ENCODE peak calls at places on chromosomes 3 and 15, in five cellular contexts. One of them, this sample, is unnamed.

GRCh38 chr3:127390365-127391025 is 102.6 kb upstream of the PRR20G start:
- DNase-seq in adrenal gland: no peak
- DNase-seq in fibroblast of pulmonary artery: no peak
- DNase-seq in cardiac muscle cell: no peak
- DNase-seq in retinal pigment epithelial cell: no peak
- DNase-seq in this sample: no peak

GRCh38 chr3:59775106-59775505 is 725.3 kb upstream of the CFAP20DC start:
- DNase-seq in adrenal gland: no peak
- DNase-seq in fibroblast of pulmonary artery: no peak
- DNase-seq in retinal pigment epithelial cell: peak
- DNase-seq in cardiac muscle cell: no peak
- DNase-seq in this sample: no peak

GRCh38 chr3:72960812-72961518 is 35.6 kb upstream of the PPP4R2 start:
- DNase-seq in retinal pigment epithelial cell: peak
- DNase-seq in cardiac muscle cell: peak
- DNase-seq in fibroblast of pulmonary artery: peak
- DNase-seq in adrenal gland: peak
- DNase-seq in this sample: peak

GRCh38 chr15:71400347-71400746 is 285.1 kb downstream of the THSD4 start:
- DNase-seq in adrenal gland: no peak
- DNase-seq in cardiac muscle cell: no peak
- DNase-seq in retinal pigment epithelial cell: no peak
- DNase-seq in fibroblast of pulmonary artery: no peak
- DNase-seq in this sample: no peak

GRCh38 chr3:88480822-88481221 is 331.1 kb downstream of the C3orf38 start:
- DNase-seq in retinal pigment epithelial cell: peak
- DNase-seq in cardiac muscle cell: peak
- DNase-seq in adrenal gland: no peak
- DNase-seq in fibroblast of pulmonary artery: peak
- DNase-seq in this sample: no peak

GRCh38 chr3:50474717-50475116 is 28.7 kb downstream of the CACNA2D2 start:
- DNase-seq in fibroblast of pulmonary artery: peak
- DNase-seq in adrenal gland: no peak
- DNase-seq in retinal pigment epithelial cell: no peak
- DNase-seq in cardiac muscle cell: peak
- DNase-seq in this sample: peak

GRCh38 chr3:36864180-36865053 is 80.4 kb downstream of the TRANK1 start:
- DNase-seq in retinal pigment epithelial cell: no peak
- DNase-seq in fibroblast of pulmonary artery: no peak
- DNase-seq in adrenal gland: no peak
- DNase-seq in cardiac muscle cell: no peak
- DNase-seq in this sample: no peak

GRCh38 chr3:113629941-113630340 is 66.5 kb downstream of the USF3 start:
- DNase-seq in adrenal gland: no peak
- DNase-seq in retinal pigment epithelial cell: no peak
- DNase-seq in fibroblast of pulmonary artery: no peak
- DNase-seq in cardiac muscle cell: no peak
- DNase-seq in this sample: no peak

GRCh38 chr3:163071684-163072083 is 1575.1 kb downstream of the OTOL1 start:
- DNase-seq in fibroblast of pulmonary artery: peak
- DNase-seq in cardiac muscle cell: no peak
- DNase-seq in adrenal gland: no peak
- DNase-seq in retinal pigment epithelial cell: peak
- DNase-seq in this sample: peak

GRCh38 chr3:183554377-183554776 is 1.1 kb downstream of the KLHL6 start:
- DNase-seq in cardiac muscle cell: no peak
- DNase-seq in retinal pigment epithelial cell: no peak
- DNase-seq in adrenal gland: no peak
- DNase-seq in fibroblast of pulmonary artery: no peak
- DNase-seq in this sample: no peak

GRCh38 chr15:62483817-62484216 is 318.7 kb upstream of the C2CD4B start:
- DNase-seq in adrenal gland: no peak
- DNase-seq in retinal pigment epithelial cell: no peak
- DNase-seq in fibroblast of pulmonary artery: no peak
- DNase-seq in cardiac muscle cell: peak
- DNase-seq in this sample: no peak

GRCh38 chr15:82917252-82917651 is 35.3 kb downstream of the HOMER2 start:
- DNase-seq in fibroblast of pulmonary artery: no peak
- DNase-seq in cardiac muscle cell: no peak
- DNase-seq in retinal pigment epithelial cell: no peak
- DNase-seq in adrenal gland: no peak
- DNase-seq in this sample: no peak

GRCh38 chr15:75684648-75685047 is 28.0 kb downstream of the CSPG4 start:
- DNase-seq in cardiac muscle cell: no peak
- DNase-seq in adrenal gland: no peak
- DNase-seq in retinal pigment epithelial cell: no peak
- DNase-seq in fibroblast of pulmonary artery: no peak
- DNase-seq in this sample: no peak

GRCh38 chr15:91985297-91985696 is 131.8 kb downstream of the SLCO3A1 start:
- DNase-seq in adrenal gland: no peak
- DNase-seq in cardiac muscle cell: no peak
- DNase-seq in retinal pigment epithelial cell: no peak
- DNase-seq in fibroblast of pulmonary artery: no peak
- DNase-seq in this sample: no peak

GRCh38 chr3:20340324-20340928 is 154.4 kb upstream of the SGO1 start:
- DNase-seq in retinal pigment epithelial cell: no peak
- DNase-seq in adrenal gland: peak
- DNase-seq in fibroblast of pulmonary artery: peak
- DNase-seq in cardiac muscle cell: peak
- DNase-seq in this sample: peak

GRCh38 chr3:8970971-8971589 is 7.8 kb upstream of the RAD18 start:
- DNase-seq in retinal pigment epithelial cell: no peak
- DNase-seq in cardiac muscle cell: peak
- DNase-seq in fibroblast of pulmonary artery: peak
- DNase-seq in adrenal gland: peak
- DNase-seq in this sample: peak

GRCh38 chr15:57697588-57697987 is 8.9 kb upstream of the POLR2M start:
- DNase-seq in retinal pigment epithelial cell: no peak
- DNase-seq in adrenal gland: no peak
- DNase-seq in cardiac muscle cell: peak
- DNase-seq in fibroblast of pulmonary artery: peak
- DNase-seq in this sample: peak

GRCh38 chr15:81182746-81183402 is 13.8 kb upstream of the IL16 start:
- DNase-seq in fibroblast of pulmonary artery: no peak
- DNase-seq in adrenal gland: peak
- DNase-seq in retinal pigment epithelial cell: no peak
- DNase-seq in cardiac muscle cell: no peak
- DNase-seq in this sample: peak

GRCh38 chr3:51963951-51964451 is 3.3 kb downstream of the PCBP4 start:
- DNase-seq in cardiac muscle cell: no peak
- DNase-seq in fibroblast of pulmonary artery: no peak
- DNase-seq in retinal pigment epithelial cell: no peak
- DNase-seq in adrenal gland: no peak
- DNase-seq in this sample: no peak

GRCh38 chr15:64623347-64624024 is 151.9 kb downstream of the RBPMS2 start:
- DNase-seq in retinal pigment epithelial cell: no peak
- DNase-seq in fibroblast of pulmonary artery: no peak
- DNase-seq in cardiac muscle cell: no peak
- DNase-seq in adrenal gland: no peak
- DNase-seq in this sample: no peak

GRCh38 chr3:176971613-176972174 is 225.6 kb downstream of the TBL1XR1 start:
- DNase-seq in cardiac muscle cell: no peak
- DNase-seq in retinal pigment epithelial cell: no peak
- DNase-seq in fibroblast of pulmonary artery: no peak
- DNase-seq in adrenal gland: no peak
- DNase-seq in this sample: peak

GRCh38 chr15:77753238-77753873 is 120.6 kb upstream of the LINGO1 start:
- DNase-seq in adrenal gland: no peak
- DNase-seq in cardiac muscle cell: peak
- DNase-seq in retinal pigment epithelial cell: no peak
- DNase-seq in fibroblast of pulmonary artery: peak
- DNase-seq in this sample: peak

GRCh38 chr15:77650285-77650684 is 17.6 kb upstream of the LINGO1 start:
- DNase-seq in cardiac muscle cell: peak
- DNase-seq in fibroblast of pulmonary artery: peak
- DNase-seq in adrenal gland: no peak
- DNase-seq in retinal pigment epithelial cell: no peak
- DNase-seq in this sample: peak

GRCh38 chr15:98120561-98120960 is 160.1 kb downstream of the ARRDC4 start:
- DNase-seq in retinal pigment epithelial cell: no peak
- DNase-seq in adrenal gland: no peak
- DNase-seq in fibroblast of pulmonary artery: no peak
- DNase-seq in cardiac muscle cell: no peak
- DNase-seq in this sample: no peak

GRCh38 chr3:31166249-31166885 is 271.9 kb upstream of the GADL1 start:
- DNase-seq in fibroblast of pulmonary artery: peak
- DNase-seq in adrenal gland: peak
- DNase-seq in retinal pigment epithelial cell: no peak
- DNase-seq in cardiac muscle cell: peak
- DNase-seq in this sample: peak

GRCh38 chr3:73433681-73434080 is 191.1 kb downstream of the PDZRN3 start:
- DNase-seq in adrenal gland: no peak
- DNase-seq in fibroblast of pulmonary artery: no peak
- DNase-seq in retinal pigment epithelial cell: no peak
- DNase-seq in cardiac muscle cell: no peak
- DNase-seq in this sample: no peak

GRCh38 chr15:89860851-89861360 is 32.9 kb downstream of the AP3S2 start:
- DNase-seq in fibroblast of pulmonary artery: no peak
- DNase-seq in retinal pigment epithelial cell: no peak
- DNase-seq in cardiac muscle cell: no peak
- DNase-seq in adrenal gland: no peak
- DNase-seq in this sample: no peak
- TF ChIP-seq CTCF in fibroblast of pulmonary artery: no peak
- TF ChIP-seq CTCF in retinal pigment epithelial cell: no peak
- TF ChIP-seq CTCF in cardiac muscle cell: no peak
- TF ChIP-seq CTCF in adrenal gland: no peak
- TF ChIP-seq CTCF in this sample: no peak

DNA sequence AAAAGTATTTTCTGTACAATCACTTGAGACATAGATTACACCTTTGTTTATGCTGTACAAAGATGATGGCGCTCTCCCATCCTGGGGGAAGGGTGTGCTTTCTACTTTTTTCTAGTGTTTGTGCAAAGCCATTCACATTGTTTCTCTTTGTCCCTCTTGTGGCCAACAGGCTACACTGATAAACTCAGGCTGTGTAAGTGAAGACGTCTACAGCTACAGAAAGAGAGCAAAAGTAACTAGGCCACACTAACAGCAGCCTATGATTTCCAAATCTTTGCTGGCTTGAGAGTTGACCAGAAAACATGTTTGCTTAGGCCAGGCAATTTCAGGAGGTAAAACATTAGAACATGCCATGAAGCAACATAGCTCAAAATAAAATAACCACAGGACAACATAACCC is 75.1 kb downstream of the FOXB1 start:
- DNase-seq in fibroblast of pulmonary artery: peak
- DNase-seq in cardiac muscle cell: peak
- DNase-seq in retinal pigment epithelial cell: no peak
- DNase-seq in adrenal gland: no peak
- DNase-seq in this sample: peak
- TF ChIP-seq CTCF in fibroblast of pulmonary artery: peak
- TF ChIP-seq CTCF in cardiac muscle cell: peak
- TF ChIP-seq CTCF in retinal pigment epithelial cell: peak
- TF ChIP-seq CTCF in adrenal gland: no peak
- TF ChIP-seq CTCF in this sample: peak

DNA sequence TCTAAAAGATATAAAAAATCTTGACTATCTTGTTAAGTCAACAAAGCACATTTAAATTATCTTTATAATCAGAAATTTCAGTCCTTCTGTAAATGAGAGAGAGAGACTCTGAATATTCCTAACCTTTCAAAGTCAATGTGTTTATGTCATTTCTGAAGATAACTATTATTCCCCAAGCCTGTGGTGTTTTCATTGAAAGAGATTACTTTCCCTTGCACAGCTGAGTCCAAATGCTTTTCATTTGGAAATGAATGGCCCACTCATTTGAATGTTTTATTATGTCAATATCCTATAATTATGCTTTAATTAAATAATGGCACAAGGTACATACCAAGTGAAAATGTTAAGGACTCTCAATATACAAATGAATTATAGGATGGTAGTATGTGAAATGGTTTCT is 680.0 kb upstream of the DPPA4 start:
- DNase-seq in fibroblast of pulmonary artery: no peak
- DNase-seq in cardiac muscle cell: no peak
- DNase-seq in adrenal gland: no peak
- DNase-seq in retinal pigment epithelial cell: no peak
- DNase-seq in this sample: no peak
- TF ChIP-seq CTCF in fibroblast of pulmonary artery: no peak
- TF ChIP-seq CTCF in cardiac muscle cell: no peak
- TF ChIP-seq CTCF in adrenal gland: no peak
- TF ChIP-seq CTCF in retinal pigment epithelial cell: no peak
- TF ChIP-seq CTCF in this sample: no peak

GRCh38 chr3:151383956-151384355 is 597 bp downstream of the P2RY12 start:
- DNase-seq in fibroblast of pulmonary artery: no peak
- DNase-seq in adrenal gland: no peak
- DNase-seq in retinal pigment epithelial cell: no peak
- DNase-seq in cardiac muscle cell: no peak
- DNase-seq in this sample: peak
- TF ChIP-seq CTCF in fibroblast of pulmonary artery: no peak
- TF ChIP-seq CTCF in adrenal gland: no peak
- TF ChIP-seq CTCF in retinal pigment epithelial cell: no peak
- TF ChIP-seq CTCF in cardiac muscle cell: no peak
- TF ChIP-seq CTCF in this sample: no peak

DNA sequence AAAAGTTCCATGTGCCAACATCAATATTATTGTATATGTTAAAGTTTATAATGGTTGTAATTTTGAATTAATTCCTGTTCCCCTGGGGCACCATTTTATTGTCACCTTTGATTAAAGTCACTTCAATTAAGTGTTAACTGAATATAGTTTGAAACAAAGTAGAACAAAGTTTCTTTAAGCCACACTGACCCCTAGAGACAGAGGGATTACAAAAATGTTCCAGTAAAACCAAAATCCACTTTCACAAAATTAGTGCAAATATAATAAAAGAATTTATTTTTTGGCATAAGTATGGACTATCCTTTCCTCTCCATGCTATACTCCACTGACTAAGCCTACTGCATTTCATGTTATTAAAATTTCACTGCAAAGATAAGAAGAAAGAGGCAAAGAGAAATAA is 123.9 kb downstream of the ZMAT3 start:
- DNase-seq in cardiac muscle cell: no peak
- DNase-seq in fibroblast of pulmonary artery: no peak
- DNase-seq in retinal pigment epithelial cell: no peak
- DNase-seq in adrenal gland: no peak
- DNase-seq in this sample: no peak
- TF ChIP-seq CTCF in cardiac muscle cell: peak
- TF ChIP-seq CTCF in fibroblast of pulmonary artery: no peak
- TF ChIP-seq CTCF in retinal pigment epithelial cell: no peak
- TF ChIP-seq CTCF in adrenal gland: no peak
- TF ChIP-seq CTCF in this sample: no peak

This sample was measured in cardiac fibroblast.